ENCODE peak calls at places on chromosomes 5 and 9, in six cellular contexts. T, P, E, L, F and B are unnamed samples.

GRCh38 chr5:150783422-150783928 is 4.9 kb downstream of the SMIM3 start:
- DNase-seq in T (peak), F (peak), E (peak), P (no peak), L (peak), B (peak)

GRCh38 chr9:76379494-76379893 is 14.7 kb downstream of the RFK start:
- DNase-seq in F (no peak), L (peak), P (no peak), T (no peak), E (no peak), B (no peak)

GRCh38 chr5:88686077-88686541 is 196.9 kb downstream of the MEF2C start:
- DNase-seq in L (no peak), P (no peak), F (no peak), E (no peak), T (no peak), B (no peak)

GRCh38 chr9:116417464-116417863 is 263.9 kb downstream of the PAPPA start:
- DNase-seq in E (peak), T (no peak), L (no peak), F (no peak), P (no peak), B (no peak)

GRCh38 chr5:168676499-168676898 is 97.3 kb upstream of the PANK3 start:
- DNase-seq in E (no peak), L (no peak), T (no peak), P (no peak), F (no peak), B (no peak)

GRCh38 chr9:93116049-93116961 is 17.7 kb downstream of the NINJ1 start:
- DNase-seq in E (no peak), T (peak), L (peak), F (no peak), P (peak), B (no peak)

GRCh38 chr9:107046692-107047091 is 183.7 kb downstream of the ZNF462 start:
- DNase-seq in E (no peak), T (no peak), L (no peak), F (no peak), P (no peak), B (no peak)

GRCh38 chr5:154369682-154370081 is 76.1 kb upstream of the SAP30L start:
- DNase-seq in E (no peak), L (peak), P (no peak), T (peak), F (peak), B (no peak)

GRCh38 chr5:62093981-62094380 is 212.0 kb upstream of the KIF2A start:
- DNase-seq in L (peak), T (peak), F (peak), E (no peak), P (no peak), B (no peak)

GRCh38 chr9:92726348-92726747 is 38.3 kb downstream of the BICD2 start:
- DNase-seq in E (no peak), L (no peak), T (no peak), P (peak), F (no peak), B (no peak)

GRCh38 chr5:66933066-66933465 is 263.5 kb downstream of the CD180 start:
- DNase-seq in L (peak), F (no peak), E (no peak), P (no peak), T (peak), B (no peak)

GRCh38 chr5:89878140-89878570 is 531.4 kb downstream of the CETN3 start:
- DNase-seq in L (peak), E (peak), P (no peak), T (peak), F (peak), B (peak)

GRCh38 chr5:116502616-116503015 is 72.0 kb downstream of the SEMA6A start:
- DNase-seq in L (peak), F (no peak), E (peak), T (peak), P (no peak), B (no peak)

GRCh38 chr9:124030969-124031451 is 19.4 kb downstream of the LHX2 start:
- DNase-seq in T (no peak), F (no peak), L (peak), P (no peak), E (no peak), B (peak)

GRCh38 chr9:118522093-118523028 is 818.2 kb downstream of the TLR4 start:
- DNase-seq in P (peak), E (peak), L (peak), T (peak), F (peak), B (no peak)

GRCh38 chr9:127175764-127176163 is 53.3 kb upstream of the ANGPTL2 start:
- DNase-seq in F (no peak), E (no peak), L (no peak), P (no peak), T (no peak), B (no peak)

GRCh38 chr5:112419050-112419595 is at the start of gene EPB41L4A:
- DNase-seq in P (peak), F (peak), L (no peak), T (no peak), E (no peak), B (no peak)

GRCh38 chr9:34606908-34607307 is 5.0 kb downstream of the RPP25L start:
- DNase-seq in F (no peak), P (no peak), L (no peak), E (no peak), T (no peak), B (no peak)

GRCh38 chr5:140926211-140926902 is at the start of gene PCDHAC1:
- DNase-seq in T (peak), L (peak), P (peak), E (no peak), F (peak), B (no peak)

GRCh38 chr9:15349892-15350761 is 43.1 kb upstream of the TTC39B start:
- DNase-seq in F (peak), P (no peak), E (no peak), L (peak), T (peak), B (no peak)

GRCh38 chr9:81588148-81588874 is 101.0 kb downstream of the TLE1 start:
- DNase-seq in T (peak), F (no peak), E (peak), L (peak), P (peak), B (no peak)

GRCh38 chr5:65928341-65928752 is 2.0 kb downstream of the ERBIN start:
- DNase-seq in F (peak), P (no peak), E (no peak), L (no peak), T (peak), B (no peak)

GRCh38 chr9:92887880-92888338 is 10.1 kb upstream of the ZNF484 start:
- DNase-seq in L (no peak), P (no peak), E (no peak), F (no peak), T (no peak), B (no peak)

GRCh38 chr5:27275353-27275752 is 237.0 kb upstream of the CDH9 start:
- DNase-seq in L (no peak), F (no peak), T (no peak), P (no peak), E (no peak), B (no peak)

GRCh38 chr5:74639538-74640449 is 734 bp downstream of the ENC1 start:
- DNase-seq in F (peak), T (peak), P (peak), E (no peak), L (peak), B (no peak)

GRCh38 chr5:178385472-178385853 is 152.9 kb upstream of the PHYKPL start:
- DNase-seq in P (peak), E (no peak), F (no peak), L (no peak), T (peak), B (no peak)

GRCh38 chr5:181133610-181134231 is 2.8 kb upstream of the OR2V1 start:
- DNase-seq in T (peak), E (peak), L (peak), P (peak), F (peak), B (no peak)

GRCh38 chr5:165333623-165334022 is 1828.2 kb downstream of the MAT2B start:
- DNase-seq in F (no peak), T (no peak), L (peak), E (no peak), P (no peak), B (no peak)

GRCh38 chr5:139294372-139295165 is 1.0 kb downstream of the MATR3 start:
- DNase-seq in E (peak), L (peak), P (peak), T (peak), F (peak), B (no peak)

GRCh38 chr5:154072782-154073171 is 34.0 kb downstream of the MFAP3 start:
- DNase-seq in F (no peak), L (no peak), E (no peak), T (no peak), P (no peak), B (no peak)

GRCh38 chr9:6079386-6079785 is 64.0 kb upstream of the RANBP6 start:
- DNase-seq in P (no peak), L (no peak), F (no peak), T (no peak), E (no peak), B (no peak)
- H3K4me3 ChIP-seq in P (peak), L (no peak), F (peak), T (no peak), E (peak), B (no peak)

GRCh38 chr9:133143639-133144141 is 20.0 kb downstream of the GBGT1 start:
- DNase-seq in F (no peak), P (no peak), E (no peak), L (no peak), T (no peak), B (no peak)

GRCh38 chr9:133142657-133143592 is 20.8 kb downstream of the GBGT1 start:
- DNase-seq in T (no peak), L (no peak), F (no peak), P (no peak), E (no peak), B (no peak)

GRCh38 chr9:133144142-133144886 is 19.4 kb downstream of the GBGT1 start:
- DNase-seq in L (peak), E (no peak), T (peak), F (peak), P (peak), B (no peak)

GRCh38 chr9:133146746-133147411 is 16.8 kb downstream of the GBGT1 start:
- DNase-seq in L (no peak), P (no peak), E (no peak), T (no peak), F (no peak), B (no peak)

GRCh38 chr9:133144887-133145466 is 18.7 kb downstream of the GBGT1 start:
- DNase-seq in F (no peak), P (no peak), L (no peak), E (no peak), T (no peak), B (no peak)
- H3K4me3 ChIP-seq in F (peak), P (peak), L (no peak), E (no peak), T (no peak), B (no peak)

GRCh38 chr9:89153618-89154017 is 25.0 kb downstream of the SHC3 start:
- DNase-seq in T (peak), P (no peak), F (peak), E (peak), L (peak), B (no peak)

GRCh38 chr9:89149726-89150125 is 28.9 kb downstream of the SHC3 start:
- DNase-seq in P (no peak), E (peak), T (peak), F (no peak), L (peak), B (no peak)

GRCh38 chr9:89153187-89153586 is 25.4 kb downstream of the SHC3 start:
- DNase-seq in P (no peak), T (no peak), E (no peak), F (no peak), L (no peak), B (no peak)

GRCh38 chr9:89154218-89154617 is 24.4 kb downstream of the SHC3 start:
- DNase-seq in L (no peak), P (no peak), E (no peak), F (no peak), T (no peak), B (no peak)

GRCh38 chr9:89154651-89155336 is 23.8 kb downstream of the SHC3 start:
- DNase-seq in T (peak), L (peak), F (peak), E (peak), P (no peak), B (peak)
- H3K4me3 ChIP-seq in T (no peak), L (no peak), F (no peak), E (no peak), P (no peak), B (no peak)

DNA sequence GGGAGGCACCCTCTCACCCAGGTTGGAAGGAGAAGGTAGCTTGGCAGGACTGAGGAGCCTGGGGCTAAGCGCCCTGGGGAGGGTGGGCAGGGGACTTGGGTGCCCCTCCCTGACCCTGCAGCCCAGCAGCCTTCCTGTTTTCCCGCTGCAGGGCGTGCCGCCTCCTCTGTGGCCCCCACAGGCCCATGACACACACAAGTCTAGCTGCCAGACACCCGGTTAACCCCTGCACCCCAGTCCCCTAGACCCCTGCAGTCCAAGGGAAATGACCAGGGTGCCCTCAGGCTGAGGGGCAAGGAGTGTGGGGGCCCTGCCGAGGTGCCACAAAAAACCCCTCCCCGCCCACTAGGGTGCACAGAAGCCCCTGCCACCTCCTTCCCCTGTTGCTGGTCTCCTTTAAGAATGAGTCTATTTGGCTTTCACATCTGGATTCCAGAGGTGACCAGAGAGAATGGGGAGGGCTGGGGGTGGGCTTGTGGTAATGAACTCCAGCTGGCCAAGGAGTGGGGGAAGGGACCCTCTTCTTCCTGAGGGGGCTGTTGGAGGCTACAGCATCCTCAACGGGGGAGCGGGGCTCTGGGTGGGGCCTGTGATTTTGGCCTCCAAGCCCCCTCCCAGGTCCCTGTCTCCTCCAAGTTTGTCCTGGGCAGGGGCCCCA is 32.9 kb downstream of the GOLGA2 start:
- DNase-seq in F (no peak), T (peak), P (no peak), E (no peak), L (no peak), B (no peak)
- H3K4me3 ChIP-seq in F (no peak), T (no peak), P (no peak), E (no peak), L (no peak), B (no peak)